ENCODE peak calls at places on chromosomes 5 and 9, in four cellular contexts. One of them, this sample, is unnamed.

GRCh38 chr5:83636141-83636540 is 84.5 kb downstream of the HAPLN1 start:
- DNase-seq in HepG2: no peak
- DNase-seq in GM12878: no peak
- DNase-seq in K562: no peak
- DNase-seq in this sample: no peak

GRCh38 chr9:93820667-93821306 is 134.4 kb downstream of the BARX1 start:
- DNase-seq in HepG2: peak; percentile 37
- DNase-seq in GM12878: no peak
- DNase-seq in K562: no peak
- DNase-seq in this sample: peak; percentile 32

GRCh38 chr9:93193373-93193725 is 9.4 kb downstream of the WNK2 start:
- DNase-seq in HepG2: no peak
- DNase-seq in GM12878: no peak
- DNase-seq in K562: no peak
- DNase-seq in this sample: no peak

GRCh38 chr5:157857821-157858526 is 971 bp downstream of the CLINT1 start:
- DNase-seq in HepG2: no peak
- DNase-seq in GM12878: no peak
- DNase-seq in K562: peak; percentile 14
- DNase-seq in this sample: no peak

GRCh38 chr5:68455216-68455615 is 239.7 kb downstream of the PIK3R1 start:
- DNase-seq in HepG2: no peak
- DNase-seq in GM12878: no peak
- DNase-seq in K562: no peak
- DNase-seq in this sample: no peak

GRCh38 chr9:35696520-35697215 is 6.9 kb upstream of the TPM2 start:
- DNase-seq in HepG2: peak; percentile 59
- DNase-seq in GM12878: no peak
- DNase-seq in K562: peak; percentile 70
- DNase-seq in this sample: peak; percentile 74

GRCh38 chr5:11075010-11075860 is 314.2 kb upstream of the DAP start:
- DNase-seq in HepG2: no peak
- DNase-seq in GM12878: no peak
- DNase-seq in K562: peak; percentile 35
- DNase-seq in this sample: no peak

GRCh38 chr9:95083086-95083768 is 234.3 kb downstream of the FANCC start:
- DNase-seq in HepG2: no peak
- DNase-seq in GM12878: no peak
- DNase-seq in K562: no peak
- DNase-seq in this sample: no peak

GRCh38 chr5:167633931-167634341 is 657.5 kb upstream of the WWC1 start:
- DNase-seq in HepG2: no peak
- DNase-seq in GM12878: no peak
- DNase-seq in K562: no peak
- DNase-seq in this sample: no peak

GRCh38 chr5:102666164-102666951 is 88.7 kb upstream of the PAM start:
- DNase-seq in HepG2: no peak
- DNase-seq in GM12878: no peak
- DNase-seq in K562: no peak
- DNase-seq in this sample: no peak

GRCh38 chr9:114968710-114969109 is 38.3 kb upstream of the TNFSF8 start:
- DNase-seq in HepG2: no peak
- DNase-seq in GM12878: no peak
- DNase-seq in K562: no peak
- DNase-seq in this sample: no peak

GRCh38 chr5:89128930-89129625 is 246.1 kb upstream of the MEF2C start:
- DNase-seq in HepG2: no peak
- DNase-seq in GM12878: no peak
- DNase-seq in K562: peak; percentile 83
- DNase-seq in this sample: peak; percentile 7
- TF ChIP-seq BHLHE40 in HepG2: no peak
- TF ChIP-seq BHLHE40 in GM12878: no peak
- TF ChIP-seq BHLHE40 in K562: no peak
- TF ChIP-seq BHLHE40 in this sample: no peak

DNA sequence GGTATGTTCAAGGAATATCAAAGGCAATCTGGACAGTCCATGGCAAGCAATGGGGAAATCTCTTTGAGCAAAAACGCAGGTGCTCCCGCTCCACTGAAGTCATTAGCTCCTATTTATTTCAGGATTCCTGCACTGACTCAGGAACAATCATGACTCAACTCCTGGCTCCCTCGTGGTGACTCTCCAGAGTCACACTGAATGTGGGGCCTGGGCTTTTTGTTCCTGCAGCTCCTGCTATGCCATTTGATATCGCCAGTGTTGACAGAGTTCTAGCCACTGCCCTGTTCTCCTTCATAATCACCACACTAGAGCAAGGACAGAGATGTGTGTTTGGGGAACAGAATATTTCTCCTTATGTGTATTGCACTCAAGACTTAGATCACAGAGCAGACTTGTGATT is 187.2 kb upstream of the ZNF462 start:
- DNase-seq in HepG2: no peak
- DNase-seq in GM12878: no peak
- DNase-seq in K562: no peak
- DNase-seq in this sample: no peak
- TF ChIP-seq SP1 in HepG2: no peak
- TF ChIP-seq SP1 in GM12878: no peak
- TF ChIP-seq SP1 in K562: no peak
- TF ChIP-seq SP1 in this sample: no peak

DNA sequence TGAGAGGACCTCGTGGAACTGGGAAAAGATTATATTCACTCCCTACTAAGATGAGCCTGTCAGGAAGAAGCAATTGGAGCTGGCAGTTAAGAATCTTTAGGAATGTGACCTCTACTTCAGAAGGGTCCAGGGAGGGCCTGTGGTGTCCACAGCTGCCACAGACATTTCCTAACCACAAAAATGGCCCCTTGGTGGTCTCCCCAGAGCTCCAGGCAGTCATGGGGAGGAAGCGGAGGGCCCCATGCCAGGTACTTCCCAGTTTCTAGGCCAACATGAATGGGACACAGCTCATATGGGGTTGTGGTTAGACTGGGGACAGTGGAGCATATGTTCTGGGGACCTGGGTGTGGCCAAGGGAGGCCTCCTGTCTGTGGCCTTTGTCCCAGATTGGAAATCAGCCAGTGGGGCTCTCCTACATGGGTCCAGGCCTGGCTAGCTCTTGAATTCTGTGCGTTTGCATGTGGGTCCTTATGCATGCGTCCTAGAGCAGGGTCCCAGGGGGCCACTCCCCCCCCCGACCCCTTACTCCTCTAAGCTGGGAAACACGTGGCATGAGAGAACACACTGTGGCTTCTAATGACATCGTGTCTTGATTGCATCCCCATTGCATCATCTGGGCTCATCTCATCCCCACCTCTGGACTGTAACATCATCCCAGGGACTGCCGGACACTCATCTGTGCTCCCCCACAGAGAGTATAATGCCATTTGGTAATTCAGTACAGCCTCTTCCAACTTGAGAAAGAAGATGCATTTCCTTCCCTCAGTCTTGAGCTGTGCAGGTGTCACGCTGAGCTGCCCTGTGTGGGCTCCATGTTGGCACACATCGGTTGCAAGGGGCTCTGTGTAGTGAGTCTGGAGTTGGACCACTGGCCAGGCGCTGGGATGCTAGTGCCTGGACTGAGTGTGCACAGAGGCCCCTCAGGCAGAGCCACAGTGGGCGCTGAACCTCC is 31.3 kb downstream of the IRF1 start:
- DNase-seq in HepG2: no peak
- DNase-seq in GM12878: no peak
- DNase-seq in K562: peak; percentile 64
- DNase-seq in this sample: no peak
- TF ChIP-seq BHLHE40 in HepG2: no peak
- TF ChIP-seq BHLHE40 in GM12878: no peak
- TF ChIP-seq BHLHE40 in K562: peak; percentile 15
- TF ChIP-seq BHLHE40 in this sample: no peak

DNA sequence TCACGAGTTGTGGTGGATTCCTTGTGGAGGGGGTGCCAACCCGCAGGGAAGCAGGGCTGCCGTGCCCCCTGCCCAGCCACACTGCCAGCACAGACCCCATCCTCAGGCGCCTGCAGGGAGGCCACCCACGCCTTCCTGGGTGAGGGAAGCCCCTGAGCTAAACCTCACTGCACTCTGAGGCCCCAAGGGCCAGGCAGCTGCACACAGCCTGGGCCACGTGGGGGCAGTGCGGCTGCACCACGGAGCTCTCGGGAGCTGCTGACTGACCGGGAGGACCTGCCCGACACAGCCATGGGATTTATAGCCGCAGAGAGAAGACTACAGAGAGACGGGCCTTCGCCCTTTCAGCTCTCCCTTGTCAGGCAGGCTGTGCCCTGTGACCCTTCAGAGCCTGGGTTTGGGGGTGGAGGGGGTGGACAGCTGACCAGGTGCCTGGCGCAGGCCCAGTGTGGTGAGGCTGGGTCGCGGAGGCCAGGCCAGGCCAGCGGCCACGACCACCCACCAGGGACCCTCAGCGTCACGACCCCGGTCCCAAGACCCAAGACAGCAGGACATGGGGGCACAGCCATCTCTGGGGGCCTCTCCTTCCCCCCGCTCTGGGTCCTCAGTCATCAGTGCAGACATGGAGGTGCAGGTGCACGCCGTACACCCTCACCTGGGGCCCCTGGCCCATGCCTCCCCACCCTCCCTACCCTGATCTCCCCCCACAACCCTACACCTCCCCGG is 4.3 kb upstream of the AHRR start:
- DNase-seq in HepG2: peak; percentile 53
- DNase-seq in GM12878: no peak
- DNase-seq in K562: peak; percentile 81
- DNase-seq in this sample: peak; percentile 86
- TF ChIP-seq SP1 in HepG2: no peak
- TF ChIP-seq SP1 in GM12878: peak; percentile 37
- TF ChIP-seq SP1 in K562: no peak
- TF ChIP-seq SP1 in this sample: no peak

GRCh38 chr9:119365291-119366027 is 3.8 kb downstream of the BRINP1 start:
- DNase-seq in HepG2: peak; percentile 6
- DNase-seq in GM12878: no peak
- DNase-seq in K562: peak; percentile 14
- DNase-seq in this sample: peak; percentile 35
- TF ChIP-seq BHLHE40 in HepG2: no peak
- TF ChIP-seq BHLHE40 in GM12878: no peak
- TF ChIP-seq BHLHE40 in K562: no peak
- TF ChIP-seq BHLHE40 in this sample: no peak

GRCh38 chr5:9156282-9156681 is 389.6 kb downstream of the SEMA5A start:
- DNase-seq in HepG2: no peak
- DNase-seq in GM12878: no peak
- DNase-seq in K562: peak; percentile 11
- DNase-seq in this sample: no peak
- TF ChIP-seq SP1 in HepG2: no peak
- TF ChIP-seq SP1 in GM12878: no peak
- TF ChIP-seq SP1 in K562: no peak
- TF ChIP-seq SP1 in this sample: no peak

GRCh38 chr5:7877851-7878250 is 8.9 kb downstream of the MTRR start:
- DNase-seq in HepG2: peak; percentile 5
- DNase-seq in GM12878: no peak
- DNase-seq in K562: peak; percentile 23
- DNase-seq in this sample: no peak
- TF ChIP-seq BHLHE40 in HepG2: no peak
- TF ChIP-seq BHLHE40 in GM12878: no peak
- TF ChIP-seq BHLHE40 in K562: no peak
- TF ChIP-seq BHLHE40 in this sample: no peak

This sample was measured in HEK293T.